ENCODE peak calls at places on chromosomes 11 and 22, in eight cellular contexts. D is PC-9, Z is HCT116, B is pancreas, Y is tibial artery, V is psoas muscle, L is stomach, F is body of pancreas. Q is an unnamed sample. For H3K27me3 and H3K4me1, the result is how much of the 10 kb centered on the place peaks cover.

GRCh38 chr11:129946256-129946655 is 50.9 kb upstream of the NFRKB start:
- DNase-seq in D (no peak), Z (no peak), B (no peak), Y (no peak), V (no peak), L (no peak), F (no peak), Q (no peak)

GRCh38 chr11:69167916-69168691 is 12.4 kb downstream of the SMIM38 start:
- DNase-seq in D (no peak), Z (no peak), B (no peak), Y (no peak), V (no peak), L (no peak), F (peak), Q (no peak)

GRCh38 chr11:83666149-83666548 is 380.0 kb upstream of the CCDC90B start:
- DNase-seq in D (peak), Z (no peak), B (no peak), Y (no peak), V (no peak), L (no peak), F (no peak), Q (no peak)

GRCh38 chr11:111514216-111515031 is at the start of gene HOATZ:
- DNase-seq in D (no peak), Z (no peak), B (no peak), Y (no peak), V (no peak), L (no peak), F (no peak), Q (no peak)

GRCh38 chr11:95132956-95133355 is 43.3 kb downstream of the ENDOD1 start:
- DNase-seq in D (peak), Z (no peak), B (no peak), Y (no peak), V (no peak), L (no peak), F (no peak), Q (no peak)

GRCh38 chr11:32438883-32439487 is 3.6 kb upstream of the WT1 start:
- DNase-seq in D (no peak), Z (no peak), B (no peak), Y (no peak), V (no peak), L (no peak), F (no peak), Q (no peak)

GRCh38 chr11:118155781-118156530 is 3.3 kb upstream of the SCN4B start:
- DNase-seq in D (no peak), Z (no peak), B (no peak), Y (no peak), V (no peak), L (no peak), F (no peak), Q (no peak)

GRCh38 chr11:2313051-2313951 is 11.5 kb downstream of the TSPAN32 start:
- DNase-seq in D (no peak), Z (no peak), B (no peak), Y (no peak), V (no peak), L (no peak), F (peak), Q (no peak)

GRCh38 chr22:27372969-27373670 is 428.4 kb downstream of the MN1 start:
- DNase-seq in D (no peak), Z (no peak), B (peak), Y (no peak), V (no peak), L (peak), F (peak), Q (no peak)

GRCh38 chr11:9047986-9048522 is 43.3 kb downstream of the SCUBE2 start:
- DNase-seq in D (no peak), Z (no peak), B (no peak), Y (no peak), V (no peak), L (no peak), F (no peak), Q (no peak)

GRCh38 chr11:126464796-126465195 is 109.3 kb downstream of the ST3GAL4 start:
- DNase-seq in D (no peak), Z (no peak), B (no peak), Y (no peak), V (no peak), L (no peak), F (no peak), Q (no peak)
- H3K27me3 ChIP-seq in D (under half), Z (under half), B (under half), Y (under half), V (under half), L (under half), F (under half), Q (under half)

DNA sequence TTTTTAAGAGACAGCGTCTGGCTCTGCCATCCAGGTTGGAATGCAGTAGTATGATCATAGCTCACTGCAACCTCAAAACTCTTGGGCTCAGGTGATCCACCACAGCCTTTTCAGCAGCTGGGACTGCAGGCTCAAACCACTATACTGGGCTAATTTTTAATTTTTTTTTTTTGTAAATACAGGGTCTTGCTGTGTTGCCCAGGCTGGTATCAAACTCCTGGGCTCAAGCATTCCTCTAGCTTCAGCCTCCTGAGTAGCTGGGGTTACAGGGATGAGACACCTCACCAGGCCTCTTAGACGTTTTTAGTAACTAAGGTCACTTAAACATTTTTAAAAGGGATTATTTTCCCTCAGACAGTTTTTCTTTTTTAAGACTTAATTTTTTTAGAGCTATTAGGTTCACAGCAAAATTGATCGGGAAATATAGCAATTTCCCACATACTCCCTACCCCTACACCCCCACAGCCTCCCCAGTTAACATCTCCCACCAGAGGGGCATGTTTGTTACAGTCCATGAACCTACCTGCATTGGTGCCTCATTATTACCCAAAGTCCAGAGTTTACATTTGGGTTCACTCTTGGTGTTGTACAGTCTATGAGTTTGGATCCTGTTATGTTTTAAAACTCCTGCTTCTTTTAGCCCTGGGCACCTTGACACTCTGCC is 3.9 kb downstream of the BCR start:
- DNase-seq in D (no peak), Z (no peak), B (no peak), Y (no peak), V (no peak), L (no peak), F (no peak), Q (no peak)
- H3K4me1 ChIP-seq in D (under half), Z (under half), B (under half), Y (half or more), V (under half), L (half or more), F (under half), Q (half or more)

GRCh38 chr11:120564573-120565301 is 53.2 kb downstream of the GRIK4 start:
- DNase-seq in D (no peak), Z (no peak), B (peak), Y (no peak), V (peak), L (no peak), F (peak), Q (peak)
- TF ChIP-seq CTCF in D (no peak), Z (no peak), B (no peak), Y (no peak), V (no peak), L (no peak), F (no peak), Q (no peak)

GRCh38 chr11:36377759-36378553 is 81.9 kb downstream of the PRR5L start:
- DNase-seq in D (no peak), Z (no peak), B (no peak), Y (no peak), V (no peak), L (no peak), F (no peak), Q (no peak)

GRCh38 chr11:36375348-36376314 is 79.5 kb downstream of the PRR5L start:
- DNase-seq in D (no peak), Z (no peak), B (no peak), Y (no peak), V (no peak), L (no peak), F (no peak), Q (no peak)

GRCh38 chr11:36374726-36375125 is 78.6 kb downstream of the PRR5L start:
- DNase-seq in D (no peak), Z (no peak), B (no peak), Y (no peak), V (no peak), L (no peak), F (no peak), Q (no peak)

GRCh38 chr11:36376315-36376887 is 80.3 kb downstream of the PRR5L start:
- DNase-seq in D (peak), Z (no peak), B (no peak), Y (peak), V (peak), L (peak), F (no peak), Q (no peak)

GRCh38 chr11:36376888-36377758 is 81.0 kb downstream of the PRR5L start:
- DNase-seq in D (peak), Z (no peak), B (no peak), Y (peak), V (peak), L (peak), F (peak), Q (peak)
- H3K27me3 ChIP-seq in D (under half), Z (under half), B (under half), Y (under half), V (under half), L (under half), F (under half), Q (under half)

GRCh38 chr11:47357985-47358730 is 5.7 kb upstream of the MYBPC3 start:
- DNase-seq in D (no peak), Z (no peak), B (no peak), Y (no peak), V (no peak), L (no peak), F (no peak), Q (no peak)
- H3K4me1 ChIP-seq in D (under half), Z (under half), B (under half), Y (under half), V (under half), L (under half), F (under half), Q (under half)